ENCODE peak calls at places on chromosomes 6 and 20, in eight cellular contexts. J is activated T-helper 1 cell treated with anti-CD3 and anti-CD28 coated beads, Interleukin-2, amount 50 U/mL, for 16 hours; Q is hepatic stellate cell; N is mesendoderm; H is G401; T is B cell; D is H54; Z is progenitor cell of endocrine pancreas. V is an unnamed sample.
A peak's percentile ranks its signal among the peaks of the same experiment; 100 is the strongest.

GRCh38 chr6:66948106-66948505 is 1241.1 kb upstream of the EYS start:
- DNase-seq in J (no peak), Q (no peak), N (no peak), H (no peak), T (no peak), D (no peak), Z (no peak), V (peak; percentile 50)

GRCh38 chr20:51104960-51105460 is 82.1 kb upstream of the KCNG1 start:
- DNase-seq in J (no peak), Q (no peak), N (no peak), H (no peak), T (no peak), D (no peak), Z (no peak), V (no peak)

GRCh38 chr20:58174708-58175287 is 53.7 kb downstream of the ANKRD60 start:
- DNase-seq in J (no peak), Q (peak; percentile 25), N (no peak), H (no peak), T (no peak), D (no peak), Z (no peak), V (no peak)

GRCh38 chr6:89310929-89311328 is 4.2 kb downstream of the GABRR2 start:
- DNase-seq in J (no peak), Q (peak; percentile 35), N (peak; percentile 21), H (no peak), T (no peak), D (peak; percentile 66), Z (no peak), V (peak; percentile 62)

GRCh38 chr6:7424967-7425807 is 35.6 kb downstream of the RIOK1 start:
- DNase-seq in J (no peak), Q (peak; percentile 65), N (peak; percentile 28), H (no peak), T (peak; percentile 11), D (no peak), Z (no peak), V (peak; percentile 67)

GRCh38 chr6:91304506-91304905 is 717.6 kb upstream of the MAP3K7 start:
- DNase-seq in J (no peak), Q (no peak), N (no peak), H (no peak), T (no peak), D (no peak), Z (no peak), V (peak; percentile 1)

GRCh38 chr20:15045246-15045645 is 707.8 kb upstream of the FLRT3 start:
- DNase-seq in J (no peak), Q (no peak), N (no peak), H (no peak), T (no peak), D (no peak), Z (no peak), V (no peak)

GRCh38 chr6:63644668-63645326 is 9.2 kb downstream of the PHF3 start:
- DNase-seq in J (no peak), Q (no peak), N (peak; percentile 49), H (no peak), T (no peak), D (no peak), Z (no peak), V (no peak)

GRCh38 chr20:63658749-63659187 is 656 bp downstream of the RTEL1 start:
- DNase-seq in J (no peak), Q (peak; percentile 60), N (no peak), H (no peak), T (no peak), D (no peak), Z (no peak), V (no peak)

GRCh38 chr6:104625536-104625935 is 234.2 kb downstream of the HACE1 start:
- DNase-seq in J (no peak), Q (peak; percentile 29), N (peak; percentile 87), H (peak; percentile 72), T (no peak), D (peak; percentile 11), Z (no peak), V (peak; percentile 67)

GRCh38 chr20:34997774-34998173 is 42.1 kb downstream of the MYH7B start:
- DNase-seq in J (no peak), Q (no peak), N (no peak), H (no peak), T (no peak), D (no peak), Z (no peak), V (no peak)

GRCh38 chr6:103011605-103012004 is 1618.1 kb downstream of the GRIK2 start:
- DNase-seq in J (no peak), Q (no peak), N (no peak), H (no peak), T (no peak), D (no peak), Z (no peak), V (no peak)

GRCh38 chr6:158869604-158870417 is 50.6 kb upstream of the EZR start:
- DNase-seq in J (peak; percentile 92), Q (peak; percentile 92), N (peak; percentile 92), H (peak; percentile 66), T (peak; percentile 100), D (peak; percentile 78), Z (peak; percentile 95), V (peak; percentile 95)

V was measured in HTR-8/SVneo.